ENCODE peak calls at places on chromosomes 16 and 17, in ten cellular contexts. One of them, this sample, is unnamed.

GRCh38 chr17:64007838-64008282 is 9.7 kb downstream of the PRR29 start:
- DNase-seq in esophagus squamous epithelium: no peak
- DNase-seq in upper lobe of right lung: peak
- DNase-seq in body of pancreas: no peak
- DNase-seq in cardiac muscle cell: no peak
- DNase-seq in dorsolateral prefrontal cortex: peak
- DNase-seq in H1: peak
- DNase-seq in transverse colon: no peak
- DNase-seq in adrenal gland: peak
- DNase-seq in stomach: no peak
- DNase-seq in this sample: no peak

GRCh38 chr17:70168044-70168978 is 1.0 kb upstream of the KCNJ2 start:
- DNase-seq in esophagus squamous epithelium: no peak
- DNase-seq in upper lobe of right lung: peak
- DNase-seq in body of pancreas: peak
- DNase-seq in cardiac muscle cell: peak
- DNase-seq in dorsolateral prefrontal cortex: peak
- DNase-seq in H1: peak
- DNase-seq in transverse colon: peak
- DNase-seq in adrenal gland: peak
- DNase-seq in stomach: peak
- DNase-seq in this sample: peak

GRCh38 chr17:66855204-66855603 is 20.3 kb downstream of the CACNG5 start:
- DNase-seq in esophagus squamous epithelium: no peak
- DNase-seq in upper lobe of right lung: no peak
- DNase-seq in body of pancreas: no peak
- DNase-seq in cardiac muscle cell: no peak
- DNase-seq in dorsolateral prefrontal cortex: no peak
- DNase-seq in H1: peak
- DNase-seq in transverse colon: no peak
- DNase-seq in adrenal gland: no peak
- DNase-seq in stomach: no peak
- DNase-seq in this sample: no peak

GRCh38 chr17:67276075-67276474 is 31.1 kb upstream of the HELZ start:
- DNase-seq in esophagus squamous epithelium: no peak
- DNase-seq in upper lobe of right lung: no peak
- DNase-seq in body of pancreas: no peak
- DNase-seq in cardiac muscle cell: no peak
- DNase-seq in dorsolateral prefrontal cortex: no peak
- DNase-seq in H1: peak
- DNase-seq in transverse colon: no peak
- DNase-seq in adrenal gland: no peak
- DNase-seq in stomach: no peak
- DNase-seq in this sample: no peak

GRCh38 chr16:71726491-71727319 is 2.2 kb upstream of the PHLPP2 start:
- DNase-seq in esophagus squamous epithelium: no peak
- DNase-seq in upper lobe of right lung: no peak
- DNase-seq in body of pancreas: no peak
- DNase-seq in cardiac muscle cell: no peak
- DNase-seq in dorsolateral prefrontal cortex: no peak
- DNase-seq in H1: no peak
- DNase-seq in transverse colon: no peak
- DNase-seq in adrenal gland: no peak
- DNase-seq in stomach: no peak
- DNase-seq in this sample: no peak

GRCh38 chr16:4694664-4695451 is 1.5 kb downstream of the NUDT16L1 start:
- DNase-seq in esophagus squamous epithelium: no peak
- DNase-seq in upper lobe of right lung: peak
- DNase-seq in body of pancreas: no peak
- DNase-seq in cardiac muscle cell: no peak
- DNase-seq in dorsolateral prefrontal cortex: peak
- DNase-seq in H1: no peak
- DNase-seq in transverse colon: no peak
- DNase-seq in adrenal gland: no peak
- DNase-seq in stomach: no peak
- DNase-seq in this sample: no peak

GRCh38 chr17:18219016-18219415 is 6.4 kb upstream of the LLGL1 start:
- DNase-seq in esophagus squamous epithelium: no peak
- DNase-seq in upper lobe of right lung: no peak
- DNase-seq in body of pancreas: no peak
- DNase-seq in cardiac muscle cell: no peak
- DNase-seq in dorsolateral prefrontal cortex: no peak
- DNase-seq in H1: no peak
- DNase-seq in transverse colon: no peak
- DNase-seq in adrenal gland: peak
- DNase-seq in stomach: peak
- DNase-seq in this sample: no peak

GRCh38 chr16:13781579-13782338 is 138.2 kb upstream of the ERCC4 start:
- DNase-seq in esophagus squamous epithelium: no peak
- DNase-seq in upper lobe of right lung: no peak
- DNase-seq in body of pancreas: no peak
- DNase-seq in cardiac muscle cell: no peak
- DNase-seq in dorsolateral prefrontal cortex: no peak
- DNase-seq in H1: no peak
- DNase-seq in transverse colon: no peak
- DNase-seq in adrenal gland: no peak
- DNase-seq in stomach: no peak
- DNase-seq in this sample: no peak

GRCh38 chr16:57493767-57494166 is 7.5 kb upstream of the DOK4 start:
- DNase-seq in esophagus squamous epithelium: no peak
- DNase-seq in upper lobe of right lung: no peak
- DNase-seq in body of pancreas: no peak
- DNase-seq in cardiac muscle cell: no peak
- DNase-seq in dorsolateral prefrontal cortex: no peak
- DNase-seq in H1: no peak
- DNase-seq in transverse colon: no peak
- DNase-seq in adrenal gland: no peak
- DNase-seq in stomach: no peak
- DNase-seq in this sample: no peak

GRCh38 chr16:23182206-23182674 is 305 bp upstream of the SCNN1G start:
- DNase-seq in esophagus squamous epithelium: no peak
- DNase-seq in upper lobe of right lung: peak
- DNase-seq in body of pancreas: peak
- DNase-seq in cardiac muscle cell: peak
- DNase-seq in dorsolateral prefrontal cortex: peak
- DNase-seq in H1: peak
- DNase-seq in transverse colon: peak
- DNase-seq in adrenal gland: peak
- DNase-seq in stomach: peak
- DNase-seq in this sample: peak

GRCh38 chr17:77420476-77420803 is 279.7 kb downstream of the SEC14L1 start:
- DNase-seq in esophagus squamous epithelium: no peak
- DNase-seq in upper lobe of right lung: no peak
- DNase-seq in body of pancreas: no peak
- DNase-seq in cardiac muscle cell: no peak
- DNase-seq in dorsolateral prefrontal cortex: no peak
- DNase-seq in H1: no peak
- DNase-seq in transverse colon: no peak
- DNase-seq in adrenal gland: no peak
- DNase-seq in stomach: no peak
- DNase-seq in this sample: no peak

GRCh38 chr17:8243827-8244226 is 4.0 kb downstream of the CTC1 start:
- DNase-seq in esophagus squamous epithelium: no peak
- DNase-seq in upper lobe of right lung: no peak
- DNase-seq in body of pancreas: no peak
- DNase-seq in cardiac muscle cell: no peak
- DNase-seq in dorsolateral prefrontal cortex: no peak
- DNase-seq in H1: no peak
- DNase-seq in transverse colon: no peak
- DNase-seq in adrenal gland: no peak
- DNase-seq in stomach: no peak
- DNase-seq in this sample: no peak
- TF ChIP-seq CTCF in esophagus squamous epithelium: no peak
- TF ChIP-seq CTCF in upper lobe of right lung: no peak
- TF ChIP-seq CTCF in body of pancreas: no peak
- TF ChIP-seq CTCF in cardiac muscle cell: no peak
- TF ChIP-seq CTCF in dorsolateral prefrontal cortex: no peak
- TF ChIP-seq CTCF in H1: no peak
- TF ChIP-seq CTCF in transverse colon: no peak
- TF ChIP-seq CTCF in adrenal gland: no peak
- TF ChIP-seq CTCF in stomach: no peak
- TF ChIP-seq CTCF in this sample: no peak

GRCh38 chr16:67409631-67410030 is 6.6 kb downstream of the ZDHHC1 start:
- DNase-seq in esophagus squamous epithelium: no peak
- DNase-seq in upper lobe of right lung: no peak
- DNase-seq in body of pancreas: no peak
- DNase-seq in cardiac muscle cell: no peak
- DNase-seq in dorsolateral prefrontal cortex: no peak
- DNase-seq in H1: no peak
- DNase-seq in transverse colon: no peak
- DNase-seq in adrenal gland: no peak
- DNase-seq in stomach: no peak
- DNase-seq in this sample: no peak

GRCh38 chr16:67407176-67407787 is 9.0 kb downstream of the ZDHHC1 start:
- DNase-seq in esophagus squamous epithelium: no peak
- DNase-seq in upper lobe of right lung: no peak
- DNase-seq in body of pancreas: no peak
- DNase-seq in cardiac muscle cell: no peak
- DNase-seq in dorsolateral prefrontal cortex: no peak
- DNase-seq in H1: no peak
- DNase-seq in transverse colon: no peak
- DNase-seq in adrenal gland: no peak
- DNase-seq in stomach: no peak
- DNase-seq in this sample: no peak

GRCh38 chr16:67406111-67406593 is 10.1 kb downstream of the ZDHHC1 start:
- DNase-seq in esophagus squamous epithelium: no peak
- DNase-seq in upper lobe of right lung: no peak
- DNase-seq in body of pancreas: no peak
- DNase-seq in cardiac muscle cell: no peak
- DNase-seq in dorsolateral prefrontal cortex: no peak
- DNase-seq in H1: no peak
- DNase-seq in transverse colon: no peak
- DNase-seq in adrenal gland: no peak
- DNase-seq in stomach: no peak
- DNase-seq in this sample: no peak

GRCh38 chr16:67406628-67407027 is 9.6 kb downstream of the ZDHHC1 start:
- DNase-seq in esophagus squamous epithelium: no peak
- DNase-seq in upper lobe of right lung: no peak
- DNase-seq in body of pancreas: no peak
- DNase-seq in cardiac muscle cell: no peak
- DNase-seq in dorsolateral prefrontal cortex: no peak
- DNase-seq in H1: no peak
- DNase-seq in transverse colon: no peak
- DNase-seq in adrenal gland: no peak
- DNase-seq in stomach: no peak
- DNase-seq in this sample: peak

GRCh38 chr16:67407788-67408452 is 8.4 kb downstream of the ZDHHC1 start:
- DNase-seq in esophagus squamous epithelium: no peak
- DNase-seq in upper lobe of right lung: no peak
- DNase-seq in body of pancreas: no peak
- DNase-seq in cardiac muscle cell: no peak
- DNase-seq in dorsolateral prefrontal cortex: no peak
- DNase-seq in H1: no peak
- DNase-seq in transverse colon: no peak
- DNase-seq in adrenal gland: no peak
- DNase-seq in stomach: no peak
- DNase-seq in this sample: no peak
- H3K27ac ChIP-seq in esophagus squamous epithelium: peak
- H3K27ac ChIP-seq in upper lobe of right lung: no peak
- H3K27ac ChIP-seq in body of pancreas: no peak
- H3K27ac ChIP-seq in cardiac muscle cell: no peak
- H3K27ac ChIP-seq in dorsolateral prefrontal cortex: no peak
- H3K27ac ChIP-seq in H1: no peak
- H3K27ac ChIP-seq in transverse colon: no peak
- H3K27ac ChIP-seq in adrenal gland: no peak
- H3K27ac ChIP-seq in stomach: no peak
- H3K27ac ChIP-seq in this sample: no peak

GRCh38 chr17:74865504-74866197 is 6.0 kb upstream of the GRIN2C start:
- DNase-seq in esophagus squamous epithelium: no peak
- DNase-seq in upper lobe of right lung: no peak
- DNase-seq in body of pancreas: no peak
- DNase-seq in cardiac muscle cell: no peak
- DNase-seq in dorsolateral prefrontal cortex: no peak
- DNase-seq in H1: no peak
- DNase-seq in transverse colon: no peak
- DNase-seq in adrenal gland: no peak
- DNase-seq in stomach: no peak
- DNase-seq in this sample: no peak
- H3K4me3 ChIP-seq in esophagus squamous epithelium: no peak
- H3K4me3 ChIP-seq in upper lobe of right lung: no peak
- H3K4me3 ChIP-seq in body of pancreas: no peak
- H3K4me3 ChIP-seq in cardiac muscle cell: no peak
- H3K4me3 ChIP-seq in dorsolateral prefrontal cortex: no peak
- H3K4me3 ChIP-seq in H1: no peak
- H3K4me3 ChIP-seq in transverse colon: no peak
- H3K4me3 ChIP-seq in adrenal gland: peak
- H3K4me3 ChIP-seq in stomach: no peak
- H3K4me3 ChIP-seq in this sample: no peak

GRCh38 chr17:32834104-32834503 is 42.8 kb downstream of the MYO1D start:
- DNase-seq in esophagus squamous epithelium: no peak
- DNase-seq in upper lobe of right lung: no peak
- DNase-seq in body of pancreas: no peak
- DNase-seq in cardiac muscle cell: no peak
- DNase-seq in dorsolateral prefrontal cortex: no peak
- DNase-seq in H1: no peak
- DNase-seq in transverse colon: no peak
- DNase-seq in adrenal gland: no peak
- DNase-seq in stomach: no peak
- DNase-seq in this sample: no peak
- TF ChIP-seq CTCF in esophagus squamous epithelium: no peak
- TF ChIP-seq CTCF in upper lobe of right lung: no peak
- TF ChIP-seq CTCF in body of pancreas: no peak
- TF ChIP-seq CTCF in cardiac muscle cell: no peak
- TF ChIP-seq CTCF in dorsolateral prefrontal cortex: no peak
- TF ChIP-seq CTCF in H1: no peak
- TF ChIP-seq CTCF in transverse colon: no peak
- TF ChIP-seq CTCF in adrenal gland: no peak
- TF ChIP-seq CTCF in stomach: no peak
- TF ChIP-seq CTCF in this sample: no peak

GRCh38 chr17:78789663-78790181 is 7.6 kb upstream of the CYTH1 start:
- DNase-seq in esophagus squamous epithelium: no peak
- DNase-seq in upper lobe of right lung: peak
- DNase-seq in body of pancreas: peak
- DNase-seq in cardiac muscle cell: no peak
- DNase-seq in dorsolateral prefrontal cortex: peak
- DNase-seq in H1: no peak
- DNase-seq in transverse colon: peak
- DNase-seq in adrenal gland: peak
- DNase-seq in stomach: peak
- DNase-seq in this sample: peak
- H3K27ac ChIP-seq in esophagus squamous epithelium: peak
- H3K27ac ChIP-seq in upper lobe of right lung: peak
- H3K27ac ChIP-seq in body of pancreas: peak
- H3K27ac ChIP-seq in cardiac muscle cell: peak
- H3K27ac ChIP-seq in dorsolateral prefrontal cortex: peak
- H3K27ac ChIP-seq in H1: no peak
- H3K27ac ChIP-seq in transverse colon: peak
- H3K27ac ChIP-seq in adrenal gland: no peak
- H3K27ac ChIP-seq in stomach: peak
- H3K27ac ChIP-seq in this sample: peak

GRCh38 chr17:47989700-47990099 is 18.8 kb downstream of the CDK5RAP3 start:
- DNase-seq in esophagus squamous epithelium: no peak
- DNase-seq in upper lobe of right lung: no peak
- DNase-seq in body of pancreas: no peak
- DNase-seq in cardiac muscle cell: no peak
- DNase-seq in dorsolateral prefrontal cortex: no peak
- DNase-seq in H1: no peak
- DNase-seq in transverse colon: no peak
- DNase-seq in adrenal gland: no peak
- DNase-seq in stomach: no peak
- DNase-seq in this sample: no peak
- H3K4me3 ChIP-seq in esophagus squamous epithelium: no peak
- H3K4me3 ChIP-seq in upper lobe of right lung: no peak
- H3K4me3 ChIP-seq in body of pancreas: no peak
- H3K4me3 ChIP-seq in cardiac muscle cell: no peak
- H3K4me3 ChIP-seq in dorsolateral prefrontal cortex: no peak
- H3K4me3 ChIP-seq in H1: no peak
- H3K4me3 ChIP-seq in transverse colon: no peak
- H3K4me3 ChIP-seq in adrenal gland: no peak
- H3K4me3 ChIP-seq in stomach: no peak
- H3K4me3 ChIP-seq in this sample: no peak